ENCODE peak calls at places on chromosome 21, in six cellular contexts. One of them, this sample, is unnamed.

GRCh38 chr21:28781602-28782274 is 210.9 kb downstream of the LTN1 start:
- DNase-seq in WTC11: no peak
- DNase-seq in K562: peak
- DNase-seq in HCT116: peak
- DNase-seq in GM12878: no peak
- DNase-seq in HepG2: peak
- DNase-seq in this sample: no peak

GRCh38 chr21:38300180-38300579 is 43.4 kb downstream of the KCNJ15 start:
- DNase-seq in WTC11: no peak
- DNase-seq in K562: no peak
- DNase-seq in HCT116: no peak
- DNase-seq in GM12878: no peak
- DNase-seq in HepG2: no peak
- DNase-seq in this sample: no peak

GRCh38 chr21:37965088-37965805 is 49.0 kb upstream of the KCNJ6 start:
- DNase-seq in WTC11: no peak
- DNase-seq in K562: no peak
- DNase-seq in HCT116: no peak
- DNase-seq in GM12878: no peak
- DNase-seq in HepG2: no peak
- DNase-seq in this sample: no peak

GRCh38 chr21:42724226-42724920 is 71.0 kb downstream of the PDE9A start:
- DNase-seq in WTC11: no peak
- DNase-seq in K562: no peak
- DNase-seq in HCT116: peak
- DNase-seq in GM12878: no peak
- DNase-seq in HepG2: peak
- DNase-seq in this sample: no peak

GRCh38 chr21:31018232-31018631 is 20.0 kb downstream of the KRTAP19-8 start:
- DNase-seq in WTC11: no peak
- DNase-seq in K562: no peak
- DNase-seq in HCT116: no peak
- DNase-seq in GM12878: no peak
- DNase-seq in HepG2: no peak
- DNase-seq in this sample: no peak

GRCh38 chr21:39518055-39518844 is 66.5 kb downstream of the SH3BGR start:
- DNase-seq in WTC11: peak
- DNase-seq in K562: peak
- DNase-seq in HCT116: peak
- DNase-seq in GM12878: peak
- DNase-seq in HepG2: peak
- DNase-seq in this sample: peak

GRCh38 chr21:42942244-42942643 is 16.8 kb upstream of the ERVH48-1 start:
- DNase-seq in WTC11: no peak
- DNase-seq in K562: no peak
- DNase-seq in HCT116: no peak
- DNase-seq in GM12878: no peak
- DNase-seq in HepG2: no peak
- DNase-seq in this sample: no peak

GRCh38 chr21:43832648-43833047 is 32.4 kb upstream of the AGPAT3 start:
- DNase-seq in WTC11: no peak
- DNase-seq in K562: no peak
- DNase-seq in HCT116: no peak
- DNase-seq in GM12878: no peak
- DNase-seq in HepG2: no peak
- DNase-seq in this sample: no peak

GRCh38 chr21:31514598-31514997 is 144.9 kb upstream of the SOD1 start:
- DNase-seq in WTC11: peak
- DNase-seq in K562: no peak
- DNase-seq in HCT116: no peak
- DNase-seq in GM12878: no peak
- DNase-seq in HepG2: no peak
- DNase-seq in this sample: peak

GRCh38 chr21:31176725-31177124 is 138.4 kb upstream of the KRTAP19-8 start:
- DNase-seq in WTC11: no peak
- DNase-seq in K562: no peak
- DNase-seq in HCT116: no peak
- DNase-seq in GM12878: no peak
- DNase-seq in HepG2: no peak
- DNase-seq in this sample: no peak

GRCh38 chr21:41596241-41596925 is 88.4 kb upstream of the TMPRSS2 start:
- DNase-seq in WTC11: no peak
- DNase-seq in K562: no peak
- DNase-seq in HCT116: no peak
- DNase-seq in GM12878: no peak
- DNase-seq in HepG2: no peak
- DNase-seq in this sample: no peak

GRCh38 chr21:32173106-32173755 is 105.6 kb downstream of the MIS18A start:
- DNase-seq in WTC11: no peak
- DNase-seq in K562: no peak
- DNase-seq in HCT116: no peak
- DNase-seq in GM12878: no peak
- DNase-seq in HepG2: no peak
- DNase-seq in this sample: no peak

GRCh38 chr21:28790335-28790734 is 202.3 kb downstream of the LTN1 start:
- DNase-seq in WTC11: no peak
- DNase-seq in K562: no peak
- DNase-seq in HCT116: no peak
- DNase-seq in GM12878: no peak
- DNase-seq in HepG2: no peak
- DNase-seq in this sample: no peak

GRCh38 chr21:37560385-37560784 is 193.8 kb downstream of the DYRK1A start:
- DNase-seq in WTC11: no peak
- DNase-seq in K562: no peak
- DNase-seq in HCT116: no peak
- DNase-seq in GM12878: no peak
- DNase-seq in HepG2: no peak
- DNase-seq in this sample: no peak

GRCh38 chr21:16124397-16125130 is 394.8 kb downstream of the USP25 start:
- DNase-seq in WTC11: no peak
- DNase-seq in K562: no peak
- DNase-seq in HCT116: no peak
- DNase-seq in GM12878: no peak
- DNase-seq in HepG2: no peak
- DNase-seq in this sample: no peak

GRCh38 chr21:41940431-41940830 is 13.4 kb downstream of the C2CD2 start:
- DNase-seq in WTC11: no peak
- DNase-seq in K562: no peak
- DNase-seq in HCT116: no peak
- DNase-seq in GM12878: no peak
- DNase-seq in HepG2: no peak
- DNase-seq in this sample: no peak

GRCh38 chr21:34986561-34987533 is 62.3 kb downstream of the RUNX1 start:
- DNase-seq in WTC11: no peak
- DNase-seq in K562: no peak
- DNase-seq in HCT116: peak
- DNase-seq in GM12878: peak
- DNase-seq in HepG2: peak
- DNase-seq in this sample: peak

GRCh38 chr21:37605006-37605405 is 238.4 kb downstream of the DYRK1A start:
- DNase-seq in WTC11: no peak
- DNase-seq in K562: no peak
- DNase-seq in HCT116: no peak
- DNase-seq in GM12878: no peak
- DNase-seq in HepG2: no peak
- DNase-seq in this sample: no peak

GRCh38 chr21:42182713-42183371 is 36.1 kb upstream of the ABCG1 start:
- DNase-seq in WTC11: no peak
- DNase-seq in K562: no peak
- DNase-seq in HCT116: no peak
- DNase-seq in GM12878: no peak
- DNase-seq in HepG2: no peak
- DNase-seq in this sample: no peak

GRCh38 chr21:16309250-16309971 is 579.6 kb downstream of the USP25 start:
- DNase-seq in WTC11: no peak
- DNase-seq in K562: no peak
- DNase-seq in HCT116: no peak
- DNase-seq in GM12878: no peak
- DNase-seq in HepG2: no peak
- DNase-seq in this sample: no peak

GRCh38 chr21:38139380-38140168 is 117.2 kb upstream of the KCNJ15 start:
- DNase-seq in WTC11: no peak
- DNase-seq in K562: no peak
- DNase-seq in HCT116: no peak
- DNase-seq in GM12878: no peak
- DNase-seq in HepG2: peak
- DNase-seq in this sample: no peak

DNA sequence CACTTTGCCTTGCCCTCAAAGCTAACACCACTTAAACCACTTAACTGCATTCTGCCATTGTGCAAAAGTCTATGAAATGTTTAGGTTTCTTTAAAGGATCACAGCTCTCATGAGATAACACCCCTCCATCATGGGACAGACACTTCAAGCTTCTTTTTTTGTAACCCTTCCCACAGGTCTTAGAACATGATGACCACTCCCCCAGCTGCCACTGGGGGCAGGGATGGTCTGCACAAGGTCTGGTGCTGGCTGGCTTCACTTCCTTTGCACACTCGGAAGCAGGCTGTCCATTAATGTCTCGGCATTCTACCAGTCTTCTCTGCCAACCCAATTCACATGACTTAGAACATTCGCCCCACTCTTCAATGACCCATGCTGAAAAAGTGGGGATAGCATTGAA is 7.7 kb downstream of the ADAMTS1 start:
- DNase-seq in WTC11: no peak
- DNase-seq in K562: no peak
- DNase-seq in HCT116: no peak
- DNase-seq in GM12878: no peak
- DNase-seq in HepG2: no peak
- DNase-seq in this sample: no peak
- TF ChIP-seq ATF3 in WTC11: no peak
- TF ChIP-seq ATF3 in K562: no peak
- TF ChIP-seq ATF3 in HCT116: no peak
- TF ChIP-seq ATF3 in GM12878: no peak
- TF ChIP-seq ATF3 in HepG2: no peak
- TF ChIP-seq ATF3 in this sample: no peak

GRCh38 chr21:33950425-33951079 is 34.9 kb upstream of the ATP5PO start:
- DNase-seq in WTC11: no peak
- DNase-seq in K562: no peak
- DNase-seq in HCT116: no peak
- DNase-seq in GM12878: no peak
- DNase-seq in HepG2: no peak
- DNase-seq in this sample: peak

GRCh38 chr21:33948096-33948950 is 32.7 kb upstream of the ATP5PO start:
- DNase-seq in WTC11: peak
- DNase-seq in K562: peak
- DNase-seq in HCT116: peak
- DNase-seq in GM12878: peak
- DNase-seq in HepG2: no peak
- DNase-seq in this sample: peak

GRCh38 chr21:33951276-33952178 is 35.9 kb upstream of the ATP5PO start:
- DNase-seq in WTC11: no peak
- DNase-seq in K562: no peak
- DNase-seq in HCT116: no peak
- DNase-seq in GM12878: peak
- DNase-seq in HepG2: no peak
- DNase-seq in this sample: peak

GRCh38 chr21:33948951-33949444 is 33.4 kb upstream of the ATP5PO start:
- DNase-seq in WTC11: no peak
- DNase-seq in K562: no peak
- DNase-seq in HCT116: no peak
- DNase-seq in GM12878: no peak
- DNase-seq in HepG2: no peak
- DNase-seq in this sample: no peak

DNA sequence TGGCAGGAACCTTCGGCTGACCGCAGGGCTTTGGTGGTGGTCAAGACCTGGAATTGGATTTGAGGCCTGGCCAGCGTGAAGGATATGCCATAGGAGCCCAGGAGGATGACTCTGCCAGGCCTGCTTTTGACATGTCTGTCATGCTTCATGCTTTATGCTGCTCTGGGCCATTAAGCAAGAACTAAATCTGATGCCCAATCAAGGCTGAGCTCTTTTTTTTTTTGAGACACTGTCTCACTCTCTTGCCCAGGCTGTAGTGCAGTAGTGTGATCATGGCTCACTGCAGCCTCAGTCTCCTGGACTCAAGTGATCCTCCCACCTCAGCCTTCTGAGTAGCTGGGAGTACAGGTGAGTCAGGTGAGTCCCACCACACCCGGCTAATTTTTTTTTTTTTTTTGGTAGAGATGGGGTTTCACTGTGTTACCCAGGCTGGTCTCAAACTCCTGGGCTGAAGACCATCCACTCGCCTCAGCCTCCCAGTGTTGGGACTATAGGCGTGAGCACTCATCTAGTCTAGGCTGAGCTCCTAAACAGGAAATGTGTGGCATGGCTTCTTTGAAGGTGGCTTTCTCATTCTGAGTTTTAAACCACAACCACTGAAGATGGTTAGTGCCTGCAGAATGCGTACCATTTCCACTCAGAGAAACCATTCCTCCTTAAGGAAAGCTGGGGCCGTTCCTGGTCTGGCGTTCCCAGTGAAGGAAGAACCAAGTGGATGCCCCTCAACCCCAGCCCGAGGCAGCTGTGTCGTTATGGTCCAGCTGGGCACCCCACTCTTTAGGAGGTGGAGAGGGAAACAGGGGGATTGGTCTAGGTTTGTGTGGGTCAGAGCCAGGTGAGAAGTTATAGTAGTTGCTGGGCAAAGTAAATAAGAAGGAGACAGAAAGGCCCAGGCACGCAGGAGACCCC is 34.2 kb upstream of the ATP5PO start:
- DNase-seq in WTC11: no peak
- DNase-seq in K562: no peak
- DNase-seq in HCT116: no peak
- DNase-seq in GM12878: peak
- DNase-seq in HepG2: no peak
- DNase-seq in this sample: no peak
- TF ChIP-seq ATF3 in WTC11: no peak
- TF ChIP-seq ATF3 in K562: no peak
- TF ChIP-seq ATF3 in HCT116: no peak
- TF ChIP-seq ATF3 in GM12878: no peak
- TF ChIP-seq ATF3 in HepG2: no peak
- TF ChIP-seq ATF3 in this sample: no peak

GRCh38 chr21:29800051-29800450 is 139.7 kb downstream of the GRIK1 start:
- DNase-seq in WTC11: no peak
- DNase-seq in K562: no peak
- DNase-seq in HCT116: no peak
- DNase-seq in GM12878: no peak
- DNase-seq in HepG2: no peak
- DNase-seq in this sample: no peak
- TF ChIP-seq ATF3 in WTC11: no peak
- TF ChIP-seq ATF3 in K562: no peak
- TF ChIP-seq ATF3 in HCT116: no peak
- TF ChIP-seq ATF3 in GM12878: no peak
- TF ChIP-seq ATF3 in HepG2: no peak
- TF ChIP-seq ATF3 in this sample: no peak

DNA sequence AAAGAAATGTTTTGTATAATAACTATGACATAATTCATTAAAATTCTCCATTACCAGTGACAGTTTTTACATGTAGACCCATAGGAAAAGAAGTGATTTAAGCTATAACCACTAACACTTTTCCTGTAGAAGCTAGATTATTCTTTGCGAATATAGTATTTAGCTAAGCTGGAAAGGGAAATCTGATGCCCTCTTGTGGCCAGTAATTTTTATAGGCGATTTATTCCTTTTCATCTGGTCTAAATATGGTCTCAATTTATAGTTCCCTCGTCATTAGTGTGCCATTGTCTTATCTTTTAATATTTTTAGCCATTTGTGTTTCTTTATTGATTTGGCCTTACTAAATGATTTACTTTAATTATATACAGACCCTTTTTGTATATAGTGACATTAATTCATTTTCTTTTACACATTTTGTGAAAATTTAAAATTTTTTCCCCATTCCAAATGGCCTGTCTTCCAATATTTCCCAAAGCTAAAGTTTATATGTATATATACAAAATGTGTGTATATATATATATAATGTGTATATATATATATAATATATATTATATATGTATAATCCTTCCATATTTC is 26.7 kb downstream of the BTG3 start:
- DNase-seq in WTC11: no peak
- DNase-seq in K562: peak
- DNase-seq in HCT116: peak
- DNase-seq in GM12878: no peak
- DNase-seq in HepG2: peak
- DNase-seq in this sample: no peak
- TF ChIP-seq ATF3 in WTC11: no peak
- TF ChIP-seq ATF3 in K562: no peak
- TF ChIP-seq ATF3 in HCT116: no peak
- TF ChIP-seq ATF3 in GM12878: no peak
- TF ChIP-seq ATF3 in HepG2: no peak
- TF ChIP-seq ATF3 in this sample: no peak

This sample was measured in H1.